ENCODE peak calls at places on chromosome 2, in five cellular contexts. M is GM23248, B is heart left ventricle, H is sciatic nerve, O is kidney. L is an unnamed sample.

GRCh38 chr2:239223330-239224248 is 177.2 kb downstream of the HDAC4 start:
- DNase-seq in M (peak), B (peak), H (peak), O (no peak), L (no peak)

GRCh38 chr2:68463287-68463877 is 3.7 kb downstream of the FBXO48 start:
- DNase-seq in M (peak), B (no peak), H (no peak), O (no peak), L (no peak)

GRCh38 chr2:20148411-20148810 is 76.5 kb downstream of the SDC1 start:
- DNase-seq in M (peak), B (no peak), H (no peak), O (no peak), L (no peak)

GRCh38 chr2:56565143-56565542 is 381.4 kb downstream of the CCDC85A start:
- DNase-seq in M (peak), B (no peak), H (no peak), O (no peak), L (no peak)

GRCh38 chr2:39568561-39569006 is 97.1 kb upstream of the TMEM178A start:
- DNase-seq in M (peak), B (no peak), H (no peak), O (no peak), L (no peak)

GRCh38 chr2:65545818-65546217 is 113.4 kb upstream of the SPRED2 start:
- DNase-seq in M (peak), B (peak), H (no peak), O (no peak), L (no peak)

GRCh38 chr2:108988796-108989713 is at the start of gene EDAR:
- DNase-seq in M (peak), B (no peak), H (no peak), O (no peak), L (peak)

GRCh38 chr2:20897047-20897446 is 74.1 kb upstream of the LDAH start:
- DNase-seq in M (no peak), B (no peak), H (no peak), O (no peak), L (no peak)

GRCh38 chr2:236008857-236009256 is 159.3 kb downstream of the GBX2 start:
- DNase-seq in M (no peak), B (no peak), H (no peak), O (no peak), L (no peak)

GRCh38 chr2:238569415-238570195 is 142.9 kb downstream of the ASB1 start:
- DNase-seq in M (no peak), B (peak), H (peak), O (no peak), L (no peak)

GRCh38 chr2:96260404-96261260 is 5.2 kb downstream of the TMEM127 start:
- DNase-seq in M (peak), B (peak), H (no peak), O (no peak), L (no peak)

GRCh38 chr2:172427990-172428840 is 829 bp downstream of the ITGA6 start:
- DNase-seq in M (peak), B (peak), H (peak), O (peak), L (peak)

GRCh38 chr2:169303579-169304285 is 58.6 kb downstream of the LRP2 start:
- DNase-seq in M (no peak), B (no peak), H (no peak), O (no peak), L (no peak)

GRCh38 chr2:21404827-21405625 is 281.3 kb downstream of the TDRD15 start:
- DNase-seq in M (no peak), B (no peak), H (no peak), O (no peak), L (no peak)

GRCh38 chr2:203412555-203413331 is 84.5 kb downstream of the ABI2 start:
- DNase-seq in M (no peak), B (peak), H (no peak), O (no peak), L (no peak)

GRCh38 chr2:72781500-72781899 is 44.3 kb downstream of the EXOC6B start:
- DNase-seq in M (no peak), B (no peak), H (no peak), O (no peak), L (no peak)

GRCh38 chr2:85545780-85546240 is 6.8 kb downstream of the MAT2A start:
- DNase-seq in M (no peak), B (no peak), H (no peak), O (no peak), L (no peak)

GRCh38 chr2:124162256-124162655 is 137.2 kb downstream of the CNTNAP5 start:
- DNase-seq in M (no peak), B (no peak), H (no peak), O (no peak), L (no peak)

GRCh38 chr2:71064110-71064611 is 4.3 kb upstream of the NAGK start:
- DNase-seq in M (no peak), B (no peak), H (no peak), O (no peak), L (no peak)

GRCh38 chr2:211941359-211941758 is 597.2 kb downstream of the ERBB4 start:
- DNase-seq in M (no peak), B (no peak), H (no peak), O (no peak), L (no peak)

GRCh38 chr2:174561283-174562275 is 36.0 kb downstream of the WIPF1 start:
- DNase-seq in M (peak), B (peak), H (peak), O (no peak), L (no peak)

GRCh38 chr2:19021721-19022120 is 336.7 kb downstream of the OSR1 start:
- DNase-seq in M (peak), B (no peak), H (no peak), O (no peak), L (no peak)

GRCh38 chr2:230578106-230578505 is 134.5 kb upstream of the CAB39 start:
- DNase-seq in M (no peak), B (no peak), H (no peak), O (no peak), L (no peak)

GRCh38 chr2:165634855-165635254 is 159.2 kb downstream of the GALNT3 start:
- DNase-seq in M (peak), B (peak), H (peak), O (peak), L (no peak)

GRCh38 chr2:55883339-55883738 is 40.2 kb downstream of the EFEMP1 start:
- DNase-seq in M (peak), B (peak), H (no peak), O (no peak), L (no peak)

GRCh38 chr2:48600204-48600813 is 17.3 kb upstream of the GTF2A1L start:
- DNase-seq in M (peak), B (no peak), H (no peak), O (no peak), L (no peak)

GRCh38 chr2:54469484-54470053 is 13.4 kb downstream of the SPTBN1 start:
- DNase-seq in M (no peak), B (peak), H (no peak), O (no peak), L (no peak)

GRCh38 chr2:121104721-121105141 is 180.3 kb downstream of the TFCP2L1 start:
- DNase-seq in M (peak), B (no peak), H (no peak), O (peak), L (no peak)

GRCh38 chr2:75560768-75561565 is at the start of gene EVA1A:
- DNase-seq in M (peak), B (peak), H (peak), O (peak), L (no peak)

GRCh38 chr2:50492452-50492851 is 539.5 kb downstream of the NRXN1 start:
- DNase-seq in M (peak), B (no peak), H (no peak), O (no peak), L (no peak)

GRCh38 chr2:47401789-47402554 is 984 bp upstream of the MSH2 start:
- DNase-seq in M (peak), B (no peak), H (no peak), O (no peak), L (no peak)

L was measured in activated T-cell treated with anti-CD3 and anti-CD28 coated beads for 24 hours.